ENCODE peak calls at places on chromosome 9, in six cellular contexts. W is K562, R is H1, G is GM12878, J is HepG2, Y is GM12891. V is an unnamed sample.

GRCh38 chr9:133506653-133507038 is 18.1 kb downstream of the MYMK start:
- DNase-seq in G (no peak), W (peak), R (no peak), Y (no peak), J (peak), V (no peak)

GRCh38 chr9:89606567-89607311 is 1.9 kb downstream of the GADD45G start:
- DNase-seq in J (no peak), Y (no peak), W (peak), G (no peak), R (no peak), V (no peak)

GRCh38 chr9:104866186-104866585 is 61.8 kb downstream of the ABCA1 start:
- DNase-seq in J (no peak), G (no peak), R (no peak), Y (no peak), W (no peak), V (no peak)

GRCh38 chr9:109107402-109108240 is 12.1 kb downstream of the TMEM245 start:
- DNase-seq in Y (no peak), W (peak), J (peak), R (no peak), G (no peak), V (no peak)

GRCh38 chr9:90872835-90873294 is 71.2 kb downstream of the SYK start:
- DNase-seq in J (no peak), R (no peak), G (no peak), Y (no peak), W (no peak), V (no peak)

GRCh38 chr9:119020284-119020683 is 349.0 kb downstream of the BRINP1 start:
- DNase-seq in W (no peak), R (no peak), J (no peak), G (no peak), Y (no peak), V (no peak)

GRCh38 chr9:118482311-118482710 is 778.1 kb downstream of the TLR4 start:
- DNase-seq in W (no peak), Y (no peak), J (no peak), R (no peak), G (no peak), V (no peak)

GRCh38 chr9:91421022-91421765 is 2.4 kb downstream of the NFIL3 start:
- DNase-seq in W (no peak), G (no peak), Y (no peak), J (peak), R (peak), V (no peak)

GRCh38 chr9:95349109-95350038 is 31.9 kb upstream of the FANCC start:
- DNase-seq in J (no peak), Y (peak), G (no peak), R (peak), W (no peak), V (no peak)

GRCh38 chr9:106752581-106752980 is 110.4 kb upstream of the ZNF462 start:
- DNase-seq in G (no peak), Y (no peak), W (no peak), J (no peak), R (no peak), V (no peak)

GRCh38 chr9:137666950-137667670 is 48.3 kb downstream of the EHMT1 start:
- DNase-seq in Y (no peak), R (peak), W (no peak), J (no peak), G (no peak), V (no peak)

GRCh38 chr9:127874301-127875216 is 2.9 kb downstream of the AK1 start:
- DNase-seq in Y (no peak), R (no peak), G (no peak), J (no peak), W (no peak), V (no peak)

GRCh38 chr9:37350486-37351190 is 71.9 kb upstream of the GRHPR start:
- DNase-seq in J (no peak), G (no peak), Y (no peak), W (no peak), R (no peak), V (no peak)

GRCh38 chr9:130555968-130556367 is 23.4 kb upstream of the FUBP3 start:
- DNase-seq in W (no peak), Y (no peak), G (no peak), J (no peak), R (no peak), V (no peak)

GRCh38 chr9:87387351-87388055 is 110.2 kb upstream of the DAPK1 start:
- DNase-seq in R (no peak), Y (no peak), W (peak), J (no peak), G (no peak), V (no peak)

GRCh38 chr9:135241381-135242380 is 154.2 kb downstream of the OLFM1 start:
- DNase-seq in J (no peak), G (no peak), Y (no peak), R (no peak), W (peak), V (no peak)

GRCh38 chr9:110502842-110503241 is 76.7 kb downstream of the SVEP1 start:
- DNase-seq in W (no peak), R (no peak), G (no peak), Y (no peak), J (no peak), V (no peak)

GRCh38 chr9:124079176-124079925 is 67.8 kb downstream of the LHX2 start:
- DNase-seq in R (no peak), J (peak), W (no peak), Y (no peak), G (no peak), V (no peak)

GRCh38 chr9:78298046-78298511 is 1.2 kb downstream of the PSAT1 start:
- DNase-seq in R (peak), W (peak), J (peak), G (no peak), Y (peak), V (no peak)

GRCh38 chr9:121728916-121729315 is 77.5 kb downstream of the DAB2IP start:
- DNase-seq in G (no peak), Y (no peak), J (no peak), R (no peak), W (no peak), V (no peak)

GRCh38 chr9:121727295-121728028 is 76.0 kb downstream of the DAB2IP start:
- DNase-seq in W (no peak), Y (no peak), R (no peak), G (no peak), J (no peak), V (no peak)

GRCh38 chr9:121720992-121721350 is 69.5 kb downstream of the DAB2IP start:
- DNase-seq in Y (no peak), R (no peak), W (no peak), G (no peak), J (no peak), V (no peak)

GRCh38 chr9:121721770-121722169 is 70.3 kb downstream of the DAB2IP start:
- DNase-seq in J (no peak), G (no peak), Y (no peak), W (no peak), R (no peak), V (no peak)

GRCh38 chr9:121725008-121725795 is 73.8 kb downstream of the DAB2IP start:
- DNase-seq in G (no peak), R (no peak), W (no peak), Y (no peak), J (no peak), V (no peak)
- TF ChIP-seq POLR2A in G (no peak), R (no peak), W (no peak), Y (no peak), J (no peak), V (no peak)

GRCh38 chr9:136353088-136353487 is 10.5 kb downstream of the DNLZ start:
- DNase-seq in J (no peak), Y (no peak), R (no peak), G (no peak), W (no peak), V (no peak)
- TF ChIP-seq POLR2AphosphoS5 in J (no peak), Y (no peak), R (no peak), G (no peak), W (no peak), V (no peak)

DNA sequence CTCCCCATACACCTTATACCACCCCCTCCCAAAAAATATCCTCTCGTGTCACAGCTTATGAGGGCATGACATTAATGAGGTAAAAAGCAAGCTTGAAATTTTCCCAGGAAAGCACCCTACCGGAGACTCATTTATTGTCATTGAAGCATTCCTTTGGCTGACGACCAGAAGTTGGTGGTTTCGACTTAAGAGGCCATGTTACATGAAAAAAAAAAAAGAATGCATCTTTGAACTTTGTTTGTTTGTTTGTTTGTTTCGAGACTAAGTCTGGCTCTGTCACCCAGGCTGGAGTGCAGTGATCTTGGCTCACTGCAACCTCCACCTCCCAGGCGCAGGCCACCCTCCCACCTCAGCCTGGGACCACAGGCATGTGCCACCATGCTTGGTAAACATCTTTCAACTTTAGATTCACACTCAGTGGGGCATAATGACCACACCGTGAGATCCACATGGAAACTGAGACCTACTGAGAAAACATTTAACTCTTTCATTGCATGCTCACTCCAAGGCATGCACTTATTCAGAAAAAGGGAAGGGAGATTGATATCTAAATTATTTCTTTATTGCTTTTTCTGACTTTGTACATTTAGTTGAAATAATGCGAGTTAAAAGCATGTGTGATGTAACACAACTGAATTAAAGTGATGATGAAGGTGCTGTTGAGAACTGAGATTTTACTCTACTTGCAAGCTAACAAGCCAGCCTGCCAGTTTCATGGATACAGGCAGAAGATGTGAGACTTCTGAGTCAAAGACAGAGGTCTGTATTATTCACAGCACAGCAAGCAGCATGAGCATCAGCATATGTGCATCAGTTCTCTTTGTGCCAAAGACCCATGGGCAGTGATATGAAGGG is 5.1 kb upstream of the RAB14 start:
- DNase-seq in W (no peak), J (no peak), Y (no peak), R (no peak), G (no peak), V (no peak)
- TF ChIP-seq TAF1 in W (no peak), J (no peak), Y (no peak), R (no peak), G (no peak), V (no peak)

GRCh38 chr9:111909444-111909843 is 12.8 kb downstream of the UGCG start:
- DNase-seq in J (no peak), G (no peak), Y (no peak), R (no peak), W (peak), V (no peak)

GRCh38 chr9:111915425-111915758 is 18.8 kb downstream of the UGCG start:
- DNase-seq in Y (no peak), G (no peak), W (no peak), R (no peak), J (no peak), V (no peak)

GRCh38 chr9:111913159-111913558 is 16.5 kb downstream of the UGCG start:
- DNase-seq in W (no peak), R (no peak), J (no peak), Y (no peak), G (no peak), V (no peak)

GRCh38 chr9:111914749-111915424 is 18.3 kb downstream of the UGCG start:
- DNase-seq in J (no peak), Y (no peak), R (no peak), W (peak), G (no peak), V (no peak)

DNA sequence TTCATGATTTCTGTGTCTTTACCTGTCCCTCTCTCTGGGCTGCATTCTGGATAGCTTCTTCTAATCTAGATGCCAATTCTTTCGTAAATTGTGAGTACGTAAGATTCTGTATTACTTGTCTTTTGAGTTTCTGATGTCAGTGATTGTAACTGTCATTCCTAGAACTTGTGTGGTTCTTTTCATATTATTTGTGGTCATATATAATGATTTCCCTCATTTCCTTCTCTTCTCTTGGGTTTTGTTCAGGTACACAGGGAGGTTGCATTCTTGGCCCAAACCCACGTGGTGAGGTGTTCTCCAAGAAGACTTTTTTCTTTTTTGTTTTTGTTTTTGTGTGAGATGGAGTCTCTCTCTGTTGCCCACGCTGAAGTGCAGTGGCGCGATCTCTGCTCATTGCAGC is 13.8 kb downstream of the UGCG start:
- DNase-seq in J (no peak), Y (no peak), R (no peak), G (no peak), W (no peak), V (no peak)
- TF ChIP-seq POLR2A in J (no peak), Y (no peak), R (no peak), G (no peak), W (no peak), V (no peak)

DNA sequence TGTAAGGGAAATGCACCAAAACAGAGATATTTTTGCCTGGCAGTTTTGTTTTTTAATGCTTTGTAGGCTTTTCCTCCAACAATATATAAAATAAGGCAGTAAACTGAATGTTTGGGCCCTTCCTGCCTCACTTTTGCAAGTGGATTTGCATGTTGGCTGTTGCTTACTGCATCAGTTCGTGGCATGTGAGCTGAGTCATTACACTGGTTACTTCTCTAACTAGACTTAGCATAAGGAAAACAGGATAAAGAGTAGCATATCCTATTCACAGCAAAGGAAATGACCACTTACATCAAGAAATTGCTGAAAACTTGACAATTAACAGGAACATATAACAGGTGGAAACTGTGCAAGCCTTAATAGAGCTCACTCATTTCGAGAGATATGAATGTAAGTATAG is 113.4 kb downstream of the TLE1 start:
- DNase-seq in G (no peak), W (no peak), J (no peak), Y (no peak), R (no peak), V (no peak)
- TF ChIP-seq POLR2AphosphoS5 in G (no peak), W (no peak), J (no peak), Y (no peak), R (no peak), V (no peak)

V was measured in GM12892.